ENCODE peak calls at places on chromosome 15, in eight cellular contexts. M is stomach, F is WERI-Rb-1, G is lower lobe of right lung, P is heart left ventricle, X is astrocyte, A is H1, V is IMR-90. Y is an unnamed sample.

GRCh38 chr15:41919201-41919820 is 25.5 kb upstream of the SPTBN5 start:
- DNase-seq in M (no peak), F (no peak), G (no peak), P (no peak), X (no peak), A (no peak), V (no peak), Y (peak)

GRCh38 chr15:42508263-42508690 is 12.8 kb downstream of the SNAP23 start:
- DNase-seq in M (no peak), F (no peak), G (no peak), P (no peak), X (no peak), A (no peak), V (peak), Y (no peak)

GRCh38 chr15:50907866-50908208 is 646 bp upstream of the AP4E1 start:
- DNase-seq in M (peak), F (peak), G (no peak), P (peak), X (peak), A (no peak), V (peak), Y (no peak)

GRCh38 chr15:83305696-83306291 is 21.3 kb upstream of the BNC1 start:
- DNase-seq in M (no peak), F (peak), G (peak), P (no peak), X (peak), A (no peak), V (peak), Y (peak)

GRCh38 chr15:97881568-97881967 is 78.9 kb upstream of the ARRDC4 start:
- DNase-seq in M (no peak), F (no peak), G (no peak), P (no peak), X (no peak), A (no peak), V (no peak), Y (no peak)

GRCh38 chr15:40857601-40858351 is 13.9 kb downstream of the SPINT1 start:
- DNase-seq in M (peak), F (peak), G (peak), P (peak), X (no peak), A (peak), V (peak), Y (peak)

GRCh38 chr15:101070502-101071273 is 151.5 kb downstream of the LRRK1 start:
- DNase-seq in M (no peak), F (no peak), G (peak), P (no peak), X (peak), A (no peak), V (peak), Y (no peak)

GRCh38 chr15:42018306-42019224 is 2.3 kb downstream of the PLA2G4E start:
- DNase-seq in M (no peak), F (peak), G (no peak), P (peak), X (no peak), A (no peak), V (no peak), Y (peak)

GRCh38 chr15:65532738-65533051 is 2.4 kb downstream of the HACD3 start:
- DNase-seq in M (no peak), F (no peak), G (no peak), P (no peak), X (peak), A (no peak), V (peak), Y (no peak)

GRCh38 chr15:52104532-52105004 is 8.0 kb downstream of the BCL2L10 start:
- DNase-seq in M (no peak), F (no peak), G (no peak), P (no peak), X (no peak), A (no peak), V (no peak), Y (no peak)

GRCh38 chr15:82129769-82130168 is 84.0 kb upstream of the MEX3B start:
- DNase-seq in M (no peak), F (no peak), G (no peak), P (no peak), X (peak), A (no peak), V (peak), Y (no peak)

GRCh38 chr15:41169784-41170183 is 53.7 kb upstream of the INO80 start:
- DNase-seq in M (no peak), F (no peak), G (peak), P (no peak), X (no peak), A (no peak), V (no peak), Y (peak)

GRCh38 chr15:25527118-25527517 is 88.3 kb upstream of the UBE3A start:
- DNase-seq in M (no peak), F (no peak), G (no peak), P (no peak), X (no peak), A (no peak), V (no peak), Y (no peak)

GRCh38 chr15:47551079-47551478 is 166.2 kb upstream of the SEMA6D start:
- DNase-seq in M (no peak), F (peak), G (no peak), P (no peak), X (no peak), A (peak), V (no peak), Y (no peak)

GRCh38 chr15:101043011-101043410 is 123.9 kb downstream of the LRRK1 start:
- DNase-seq in M (peak), F (peak), G (no peak), P (peak), X (no peak), A (peak), V (no peak), Y (no peak)

GRCh38 chr15:62482715-62483429 is 317.8 kb upstream of the C2CD4B start:
- DNase-seq in M (no peak), F (peak), G (no peak), P (no peak), X (peak), A (peak), V (peak), Y (no peak)

GRCh38 chr15:80890341-80890972 is 99.2 kb downstream of the MESD start:
- DNase-seq in M (no peak), F (no peak), G (no peak), P (no peak), X (no peak), A (no peak), V (peak), Y (no peak)

GRCh38 chr15:94080416-94080815 is 150.9 kb upstream of the MCTP2 start:
- DNase-seq in M (no peak), F (no peak), G (no peak), P (peak), X (peak), A (peak), V (no peak), Y (no peak)

GRCh38 chr15:39685999-39686613 is 96.5 kb downstream of the FSIP1 start:
- DNase-seq in M (no peak), F (peak), G (no peak), P (peak), X (peak), A (no peak), V (peak), Y (no peak)

GRCh38 chr15:45704329-45705249 is 69.8 kb downstream of the SQOR start:
- DNase-seq in M (no peak), F (no peak), G (no peak), P (no peak), X (no peak), A (peak), V (peak), Y (peak)

GRCh38 chr15:60328852-60329443 is 68.8 kb downstream of the ANXA2 start:
- DNase-seq in M (no peak), F (no peak), G (no peak), P (no peak), X (no peak), A (no peak), V (peak), Y (no peak)

GRCh38 chr15:37099321-37100108 is 834 bp downstream of the MEIS2 start:
- DNase-seq in M (no peak), F (peak), G (no peak), P (no peak), X (no peak), A (no peak), V (peak), Y (no peak)
- H3K27ac ChIP-seq in M (peak), F (peak), G (peak), P (peak), X (peak), A (no peak), V (peak), Y (peak)

GRCh38 chr15:64143276-64143675 is 8.3 kb upstream of the SNX22 start:
- DNase-seq in M (no peak), F (no peak), G (no peak), P (no peak), X (no peak), A (no peak), V (no peak), Y (no peak)
- TF ChIP-seq CTCF in M (no peak), F (no peak), G (no peak), P (no peak), X (no peak), A (no peak), V (no peak), Y (no peak)

GRCh38 chr15:89628301-89628700 is 27.0 kb downstream of the KIF7 start:
- DNase-seq in M (no peak), F (no peak), G (no peak), P (no peak), X (no peak), A (no peak), V (no peak), Y (no peak)
- H3K27ac ChIP-seq in M (no peak), F (no peak), G (no peak), P (no peak), X (no peak), A (peak), V (no peak), Y (no peak)

DNA sequence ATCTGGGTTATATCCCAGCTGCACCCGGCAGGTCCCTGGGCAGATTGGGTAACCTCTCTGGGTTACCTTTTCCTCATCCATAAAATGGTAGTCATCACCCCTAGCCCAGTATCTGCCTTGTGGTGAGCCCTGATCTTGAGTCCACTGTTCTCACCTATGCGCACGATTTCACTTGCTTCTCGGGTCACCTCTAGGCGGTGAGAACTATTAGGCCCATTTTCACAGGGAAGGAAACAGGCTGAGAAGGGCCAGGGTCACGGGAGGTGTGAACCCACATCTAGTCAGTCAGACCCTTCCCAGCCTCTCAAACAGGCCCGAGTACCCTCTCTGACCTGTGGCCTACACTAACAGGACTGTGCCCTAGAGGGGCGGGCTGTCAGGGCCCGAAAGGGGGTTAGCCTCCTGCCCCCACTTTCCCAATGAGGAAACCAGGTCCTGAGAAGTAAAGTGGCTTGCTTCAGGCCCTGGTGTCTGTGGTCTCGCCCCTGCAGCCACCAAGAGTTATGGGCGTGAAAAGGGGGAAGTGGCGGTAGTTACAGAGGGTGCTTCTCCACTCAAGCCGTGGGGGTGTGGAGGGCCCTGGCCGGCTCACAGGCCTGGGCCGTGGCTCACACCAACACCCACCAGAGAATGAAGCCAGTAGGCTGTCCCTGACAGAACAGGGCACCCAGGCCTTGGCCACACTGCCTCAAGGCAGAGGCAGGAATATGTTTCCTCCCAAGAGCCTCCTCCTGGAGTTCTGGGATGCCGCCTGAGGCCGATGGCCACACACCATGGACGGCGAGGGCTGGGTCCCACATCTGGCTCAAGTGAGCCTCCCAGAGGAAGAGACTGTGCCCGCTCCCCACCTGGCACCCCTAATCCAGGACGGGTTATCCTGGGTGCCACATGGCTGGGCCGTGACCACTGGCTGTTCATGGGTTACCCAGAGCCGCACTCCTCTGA is 19.5 kb downstream of the PSTPIP1 start:
- DNase-seq in M (no peak), F (no peak), G (peak), P (no peak), X (no peak), A (no peak), V (no peak), Y (peak)
- TF ChIP-seq CTCF in M (no peak), F (no peak), G (no peak), P (no peak), X (no peak), A (no peak), V (no peak), Y (no peak)

GRCh38 chr15:29750754-29751153 is 71.5 kb downstream of the TJP1 start:
- DNase-seq in M (no peak), F (no peak), G (no peak), P (no peak), X (no peak), A (no peak), V (no peak), Y (no peak)
- H3K27ac ChIP-seq in M (no peak), F (no peak), G (no peak), P (no peak), X (no peak), A (no peak), V (no peak), Y (no peak)

GRCh38 chr15:92079647-92080255 is 226.2 kb downstream of the SLCO3A1 start:
- DNase-seq in M (no peak), F (no peak), G (no peak), P (no peak), X (no peak), A (no peak), V (no peak), Y (no peak)
- TF ChIP-seq CTCF in M (no peak), F (no peak), G (no peak), P (no peak), X (no peak), A (no peak), V (no peak), Y (no peak)

Y was measured in upper lobe of right lung.